ENCODE peak calls at places on chromosome 15, in eight cellular contexts. O is activated naive CD8-positive, alpha-beta T cell treated with anti-CD3 and anti-CD28 coated beads, Interleukin-2, amount 50 U/mL, for 24 hours; P is NCI-H1105 treated with DMSO at 0.1 percent for 48 hours; Q is IMR-90; T is activated effector memory CD4-positive, alpha-beta T cell treated with anti-CD3 and anti-CD28 coated beads, Interleukin-2, amount 50 U/mL, for 16 hours; X is NCI-H2107; M is EH; C is GM03348. B is an unnamed sample.

GRCh38 chr15:50458301-50458700 is 34.1 kb downstream of the USP8 start:
- DNase-seq in P (no peak), O (no peak), Q (no peak), T (no peak), M (peak; percentile 18), X (no peak), C (peak; percentile 36), B (no peak)

GRCh38 chr15:28989239-28989830 is 103.6 kb downstream of the APBA2 start:
- DNase-seq in M (peak; percentile 23), T (no peak), C (no peak), Q (peak; percentile 21), P (no peak), X (peak; percentile 34), O (peak; percentile 42), B (no peak)

GRCh38 chr15:91853501-91853967 is at the start of gene SLCO3A1:
- DNase-seq in C (peak; percentile 91), O (peak; percentile 56), Q (peak; percentile 32), M (peak; percentile 67), P (peak; percentile 53), T (peak; percentile 91), X (no peak), B (no peak)

GRCh38 chr15:101497484-101498034 is 8.1 kb upstream of the PCSK6 start:
- DNase-seq in C (no peak), X (no peak), T (no peak), P (no peak), M (no peak), Q (no peak), O (no peak), B (no peak)

GRCh38 chr15:52263563-52263962 is 32.0 kb downstream of the MYO5C start:
- DNase-seq in M (no peak), C (no peak), P (no peak), Q (no peak), X (no peak), O (no peak), T (peak; percentile 30), B (no peak)

GRCh38 chr15:79989682-79990081 is 18.7 kb upstream of the BCL2A1 start:
- DNase-seq in X (no peak), O (no peak), M (peak; percentile 39), Q (peak; percentile 49), C (peak; percentile 11), P (no peak), T (no peak), B (no peak)

GRCh38 chr15:71096676-71097075 is 18.6 kb upstream of the THSD4 start:
- DNase-seq in C (peak; percentile 35), X (no peak), T (no peak), O (no peak), M (peak; percentile 82), Q (peak; percentile 46), P (no peak), B (no peak)

GRCh38 chr15:70535955-70536338 is 227.4 kb downstream of the UACA start:
- DNase-seq in O (no peak), X (no peak), T (no peak), P (no peak), Q (no peak), M (no peak), C (no peak), B (no peak)

GRCh38 chr15:98120561-98120960 is 160.1 kb downstream of the ARRDC4 start:
- DNase-seq in Q (no peak), T (no peak), M (peak; percentile 63), P (no peak), C (peak; percentile 19), O (no peak), X (no peak), B (no peak)

GRCh38 chr15:97909291-97909891 is 51.1 kb upstream of the ARRDC4 start:
- DNase-seq in P (peak; percentile 19), T (peak; percentile 80), X (no peak), Q (peak; percentile 50), C (peak; percentile 77), M (peak; percentile 75), O (peak; percentile 61), B (peak; percentile 8)

GRCh38 chr15:44798815-44799214 is 62.5 kb downstream of the TRIM69 start:
- DNase-seq in P (no peak), C (peak; percentile 8), O (no peak), M (no peak), T (no peak), Q (no peak), X (no peak), B (no peak)

GRCh38 chr15:71530116-71530515 is 280.2 kb upstream of the NR2E3 start:
- DNase-seq in X (no peak), C (no peak), Q (no peak), M (no peak), T (no peak), P (no peak), O (no peak), B (no peak)

GRCh38 chr15:29844290-29844903 is 22.1 kb upstream of the TJP1 start:
- DNase-seq in M (no peak), C (peak; percentile 17), T (no peak), O (no peak), P (no peak), Q (peak; percentile 76), X (no peak), B (no peak)

B was measured in retinal pigment epithelial cell.